ENCODE peak calls at places on chromosomes 12 and 14, in four cellular contexts. K is IMR-90, H is HEK293T, N is A549. V is an unnamed sample.

GRCh38 chr14:24409956-24410355 is 11.2 kb downstream of the NYNRIN start:
- DNase-seq in K (no peak), N (no peak), H (no peak), V (no peak)

GRCh38 chr14:83184531-83184930 is 1650.9 kb upstream of the SEL1L start:
- DNase-seq in H (no peak), K (no peak), N (no peak), V (no peak)

GRCh38 chr12:27291862-27292261 is 40.8 kb upstream of the BMAL2 start:
- DNase-seq in K (no peak), H (no peak), N (no peak), V (no peak)

GRCh38 chr12:103801709-103802585 is 39.1 kb downstream of the NT5DC3 start:
- DNase-seq in N (no peak), H (no peak), K (peak; percentile 81), V (no peak)

GRCh38 chr12:54006700-54007220 is 2.0 kb upstream of the HOXC8 start:
- DNase-seq in K (no peak), N (no peak), H (no peak), V (no peak)

GRCh38 chr12:130070017-130070653 is 92.1 kb upstream of the FZD10 start:
- DNase-seq in H (no peak), K (no peak), N (no peak), V (peak; percentile 75)

GRCh38 chr12:48219635-48220034 is 16.5 kb upstream of the OR10AD1 start:
- DNase-seq in N (no peak), H (no peak), K (no peak), V (no peak)

GRCh38 chr14:101113835-101114725 is 210.6 kb upstream of the RTL1 start:
- DNase-seq in K (no peak), N (no peak), H (no peak), V (no peak)

GRCh38 chr12:132423251-132424117 is 66.5 kb upstream of the FBRSL1 start:
- DNase-seq in K (no peak), H (peak; percentile 45), N (peak; percentile 35), V (peak; percentile 70)

GRCh38 chr12:50282581-50283229 is 615 bp downstream of the LIMA1 start:
- DNase-seq in K (peak; percentile 77), H (peak; percentile 6), N (peak; percentile 41), V (peak; percentile 13)

GRCh38 chr12:6950944-6951540 is at the start of gene PTPN6:
- DNase-seq in K (no peak), H (no peak), N (no peak), V (no peak)

GRCh38 chr14:95523051-95523817 is 6.8 kb upstream of the SYNE3 start:
- DNase-seq in K (peak; percentile 55), N (no peak), H (no peak), V (peak; percentile 42)

GRCh38 chr12:88235183-88235833 is 93.2 kb downstream of the TMTC3 start:
- DNase-seq in K (no peak), N (no peak), H (no peak), V (no peak)
- TF ChIP-seq BHLHE40 in K (no peak), N (no peak), H (no peak), V (no peak)

DNA sequence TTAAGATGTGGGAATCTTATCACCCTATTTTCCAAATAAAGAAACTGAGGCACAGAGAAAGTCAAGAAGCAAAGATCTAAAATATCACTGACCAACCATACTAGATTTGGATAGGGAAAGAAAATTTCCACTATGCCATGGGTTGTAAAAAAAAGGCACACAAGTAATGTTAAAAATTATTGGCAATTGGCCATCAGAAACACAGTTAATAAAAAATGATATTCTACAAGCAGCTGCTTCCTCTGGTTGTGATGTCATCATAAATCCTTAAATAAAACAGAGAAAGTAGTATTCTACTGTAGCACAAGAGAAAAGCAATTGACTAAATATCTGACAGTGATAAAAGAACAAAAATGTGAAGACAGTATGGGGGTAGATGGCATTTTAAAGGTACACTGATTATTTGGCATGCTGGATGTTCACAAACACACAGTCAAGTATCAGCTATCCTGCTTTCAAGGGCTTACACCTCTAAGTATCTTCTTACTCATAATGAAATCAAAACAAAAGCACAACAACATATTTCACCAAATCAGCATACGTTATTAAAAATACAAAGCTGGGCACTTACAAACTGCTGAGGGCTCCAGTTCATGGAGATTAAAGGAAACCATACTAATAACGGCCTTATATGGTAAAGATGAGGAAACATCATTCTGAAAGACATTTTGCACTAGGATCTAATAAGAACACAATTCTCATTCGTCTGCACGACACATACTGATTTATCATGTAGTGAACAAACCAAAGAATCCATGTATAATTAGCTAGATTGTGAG is 45.7 kb downstream of the CORO1C start:
- DNase-seq in K (no peak), N (no peak), H (no peak), V (no peak)
- TF ChIP-seq BHLHE40 in K (no peak), N (no peak), H (no peak), V (no peak)

DNA sequence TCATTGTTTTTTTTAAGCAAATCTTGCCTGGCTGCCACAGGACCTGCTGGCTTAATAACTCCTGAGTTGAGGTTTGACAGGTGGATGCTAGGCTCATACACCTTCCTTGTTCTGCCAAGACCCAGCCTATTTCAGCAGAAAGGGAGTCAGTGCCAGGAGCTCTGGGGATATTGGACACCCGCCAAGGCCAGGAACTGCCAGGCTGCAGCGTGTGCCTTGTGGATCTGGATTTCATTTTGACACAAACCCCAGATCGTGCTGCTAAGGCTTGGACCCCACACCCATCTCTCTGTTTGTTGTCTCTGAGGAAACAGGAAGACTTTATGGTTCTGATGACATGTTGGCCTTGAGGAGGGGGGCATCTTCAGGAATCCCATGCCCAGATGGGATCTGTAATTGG is 44.4 kb upstream of the PRIMA1 start:
- DNase-seq in N (no peak), K (no peak), H (no peak), V (no peak)
- TF ChIP-seq BHLHE40 in N (no peak), K (no peak), H (no peak), V (no peak)

DNA sequence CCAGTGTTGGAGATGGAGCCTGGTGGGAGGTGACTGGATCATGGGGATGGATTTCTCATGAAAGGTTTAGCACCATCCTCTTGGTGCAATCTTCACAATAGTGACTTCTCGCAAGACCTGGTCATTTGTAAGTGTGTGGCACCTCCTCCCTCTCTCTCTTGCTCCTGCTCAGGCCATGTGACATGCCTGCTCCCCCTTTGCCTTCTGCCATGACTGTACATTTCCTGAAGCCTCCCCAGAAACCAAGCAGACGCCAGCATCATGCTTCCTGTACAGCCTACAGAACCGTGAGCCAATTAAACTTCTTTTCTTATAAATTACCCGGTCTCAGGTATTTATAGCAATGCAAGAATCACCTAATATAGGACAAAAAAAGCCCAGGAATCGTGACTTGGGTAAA is 171.0 kb upstream of the FOXN3 start:
- DNase-seq in H (no peak), K (no peak), N (no peak), V (no peak)
- TF ChIP-seq BHLHE40 in H (no peak), K (no peak), N (no peak), V (no peak)